ENCODE peak calls at places on chromosomes 4 and X, in five cellular contexts. T is H9, U is H1, F is IMR-90, Y is mesenchymal stem cell. E is an unnamed sample.

GRCh38 chrX:46903458-46904242 is 8.6 kb upstream of the JADE3 start:
- DNase-seq in T (peak), U (peak), F (peak), Y (peak), E (peak)

GRCh38 chrX:39039890-39040289 is 238.6 kb downstream of the MID1IP1 start:
- DNase-seq in T (no peak), U (no peak), F (no peak), Y (no peak), E (no peak)

GRCh38 chr4:33837043-33837442 is 2407.3 kb downstream of the ARAP2 start:
- DNase-seq in T (no peak), U (no peak), F (peak), Y (peak), E (no peak)

GRCh38 chr4:169658196-169658595 is 37.8 kb downstream of the CLCN3 start:
- DNase-seq in T (no peak), U (no peak), F (no peak), Y (no peak), E (no peak)

GRCh38 chrX:153672531-153673397 is 849 bp downstream of the PNCK start:
- DNase-seq in T (no peak), U (no peak), F (no peak), Y (no peak), E (no peak)

GRCh38 chr4:3877868-3878267 is 111.7 kb downstream of the ADRA2C start:
- DNase-seq in T (no peak), U (no peak), F (no peak), Y (no peak), E (no peak)

GRCh38 chr4:6761540-6762243 is 20.8 kb upstream of the KIAA0232 start:
- DNase-seq in T (no peak), U (no peak), F (no peak), Y (no peak), E (no peak)

GRCh38 chrX:134592303-134592702 is 66.0 kb downstream of the PLAC1 start:
- DNase-seq in T (no peak), U (no peak), F (no peak), Y (no peak), E (no peak)

GRCh38 chrX:126770179-126770578 is 49.4 kb upstream of the PRR32 start:
- DNase-seq in T (no peak), U (no peak), F (no peak), Y (no peak), E (peak)

GRCh38 chrX:55488559-55489314 is 911 bp downstream of the USP51 start:
- DNase-seq in T (peak), U (no peak), F (peak), Y (peak), E (peak)
- H4K91ac ChIP-seq in T (no peak), U (no peak), F (peak), Y (no peak), E (no peak)

DNA sequence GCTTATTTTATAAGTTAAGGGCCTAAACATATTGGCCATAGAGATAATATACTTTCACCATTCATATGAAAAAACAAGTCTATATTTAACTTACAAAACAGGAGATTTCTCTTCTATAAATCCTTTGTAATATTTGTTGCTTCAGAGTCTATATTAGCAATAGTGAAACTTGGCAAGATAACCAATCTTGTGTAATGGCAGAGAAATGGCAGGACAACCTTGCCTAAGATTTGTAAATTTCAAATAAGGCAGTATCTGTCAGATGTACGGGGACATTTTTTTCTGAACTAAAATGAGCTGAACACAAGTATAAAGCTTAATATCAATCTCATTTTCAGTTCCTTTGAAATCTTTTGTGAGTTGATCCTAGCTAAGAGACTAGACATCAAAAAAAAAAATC is 17.8 kb upstream of the CPEB2 start:
- DNase-seq in T (no peak), U (no peak), F (no peak), Y (peak), E (no peak)
- H2AFZ ChIP-seq in T (no peak), U (no peak), F (no peak), Y (no peak), E (no peak)

GRCh38 chrX:677376-677775 is 46.8 kb downstream of the SHOX start:
- DNase-seq in T (no peak), U (no peak), F (no peak), Y (no peak), E (no peak)
- H4K91ac ChIP-seq in T (no peak), U (no peak), F (no peak), Y (no peak), E (no peak)

GRCh38 chrX:9622128-9622527 is 143.5 kb downstream of the GPR143 start:
- DNase-seq in T (no peak), U (no peak), F (no peak), Y (no peak), E (no peak)

GRCh38 chrX:9614016-9614415 is 149.2 kb downstream of the TBL1X start:
- DNase-seq in T (no peak), U (no peak), F (peak), Y (peak), E (no peak)

GRCh38 chrX:9619581-9619980 is 146.1 kb downstream of the GPR143 start:
- DNase-seq in T (peak), U (no peak), F (no peak), Y (no peak), E (no peak)
- H2AFZ ChIP-seq in T (no peak), U (no peak), F (no peak), Y (no peak), E (no peak)

DNA sequence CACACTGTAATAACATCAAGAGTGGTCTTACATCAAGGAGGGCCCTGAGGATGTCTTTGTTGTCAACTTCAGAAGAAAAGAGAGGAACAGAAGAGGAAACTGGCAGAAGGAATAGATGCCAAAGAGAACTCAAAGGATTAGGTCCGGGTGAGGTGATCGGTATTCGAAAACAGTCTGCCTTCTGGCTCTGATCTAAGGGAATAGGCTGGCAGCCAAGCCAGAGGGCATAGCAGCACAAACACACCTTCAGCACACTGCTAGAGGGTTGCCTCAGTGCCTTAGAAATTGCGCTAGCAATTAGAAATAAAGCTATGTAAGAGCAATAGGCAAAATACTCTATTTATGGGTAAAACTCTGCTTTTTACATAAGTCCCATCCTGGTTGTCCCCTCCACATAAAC is 91.4 kb upstream of the TTC29 start:
- DNase-seq in T (no peak), U (no peak), F (no peak), Y (no peak), E (no peak)
- H4K91ac ChIP-seq in T (no peak), U (no peak), F (no peak), Y (no peak), E (no peak)

DNA sequence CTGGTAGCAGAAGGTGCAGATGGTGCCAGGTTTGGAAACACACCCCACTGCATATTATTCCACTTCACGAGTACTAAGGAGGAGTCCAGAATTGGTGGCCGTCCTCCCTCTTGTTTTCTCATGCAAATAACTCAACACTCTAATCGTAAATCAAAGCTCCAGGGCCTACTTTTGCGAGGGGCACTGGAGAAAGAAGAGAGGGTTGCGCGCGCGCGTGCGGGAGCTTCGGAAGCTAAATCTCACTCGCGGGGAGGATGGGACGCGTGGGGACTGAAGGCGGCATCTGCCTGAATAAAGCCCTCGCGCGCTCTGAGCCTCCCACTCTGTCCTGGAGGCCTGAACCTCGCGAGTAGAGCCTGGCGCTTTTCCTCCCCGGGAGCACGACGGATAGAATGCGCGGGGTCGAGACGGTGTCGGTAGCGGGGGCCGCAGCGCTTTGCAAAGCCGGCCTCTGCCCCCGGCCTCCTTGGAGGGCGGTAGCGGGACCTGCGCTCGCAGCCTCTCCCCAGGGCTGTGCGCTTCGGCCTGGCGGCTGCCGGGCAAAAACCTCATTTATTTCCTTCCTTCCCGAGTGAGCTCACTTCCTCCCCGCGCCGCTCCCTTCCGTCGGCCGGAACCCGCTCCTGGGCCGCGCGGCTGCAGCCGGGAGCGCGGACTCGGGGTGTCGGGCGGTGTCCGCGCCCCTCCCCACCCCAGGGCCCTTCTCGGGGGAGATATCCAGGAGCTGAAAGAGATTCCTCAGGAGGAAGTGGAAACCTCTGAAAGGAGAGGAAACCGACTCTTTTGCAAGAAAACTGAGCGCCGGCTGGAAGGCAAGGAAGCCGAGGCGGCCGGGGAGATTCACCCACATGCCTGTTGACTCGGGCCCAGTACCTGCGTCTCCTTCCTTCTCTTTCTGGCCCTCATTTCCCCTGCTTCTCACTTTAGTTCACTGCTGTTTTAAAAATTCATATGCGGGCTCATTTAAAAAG is 20.7 kb downstream of the HAND2 start:
- DNase-seq in T (no peak), U (no peak), F (no peak), Y (peak), E (no peak)
- H2AFZ ChIP-seq in T (no peak), U (no peak), F (peak), Y (peak), E (peak)

GRCh38 chr4:177961709-177962380 is 519.6 kb upstream of the AGA start:
- DNase-seq in T (no peak), U (no peak), F (no peak), Y (no peak), E (no peak)

GRCh38 chr4:177964061-177964460 is 521.8 kb upstream of the AGA start:
- DNase-seq in T (no peak), U (no peak), F (peak), Y (no peak), E (no peak)

GRCh38 chr4:177964693-177965168 is 522.5 kb upstream of the AGA start:
- DNase-seq in T (no peak), U (no peak), F (peak), Y (no peak), E (no peak)
- H4K91ac ChIP-seq in T (no peak), U (no peak), F (no peak), Y (no peak), E (no peak)

GRCh38 chr4:56959064-56959463 is 18.3 kb downstream of the NOA1 start:
- DNase-seq in T (no peak), U (no peak), F (no peak), Y (no peak), E (no peak)
- H2AFZ ChIP-seq in T (no peak), U (no peak), F (no peak), Y (no peak), E (no peak)

DNA sequence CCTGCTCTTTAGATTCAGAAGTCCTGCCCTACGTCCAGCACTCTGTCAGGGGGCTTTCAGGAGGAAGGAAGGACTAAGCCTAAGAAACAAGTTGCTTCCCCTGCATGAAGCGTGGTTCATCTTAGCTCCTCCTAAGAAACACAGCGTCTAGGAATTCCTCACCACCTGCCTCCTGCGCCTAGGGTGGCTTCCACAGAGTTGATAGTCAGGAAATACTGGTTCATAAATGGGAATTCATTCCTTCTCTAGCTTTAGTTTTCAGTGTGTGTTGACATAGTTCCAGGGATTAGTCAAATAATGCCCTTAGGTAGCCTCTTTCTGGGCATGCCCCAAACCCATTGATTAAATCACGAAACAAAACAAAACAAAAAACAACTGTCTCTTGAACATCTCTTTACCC is 1.7 kb upstream of the MXRA5 start:
- DNase-seq in T (no peak), U (no peak), F (no peak), Y (no peak), E (no peak)
- H4K91ac ChIP-seq in T (no peak), U (no peak), F (no peak), Y (no peak), E (no peak)

GRCh38 chr4:98746530-98746929 is 88.1 kb upstream of the TSPAN5 start:
- DNase-seq in T (no peak), U (no peak), F (peak), Y (peak), E (no peak)
- H2AFZ ChIP-seq in T (no peak), U (peak), F (peak), Y (no peak), E (peak)